ENCODE peak calls at places on chromosomes 12 and 14, in ten cellular contexts. J, C, Y, A, E, I, Z, B, N and F are unnamed samples.

GRCh38 chr12:94150483-94151225 is 2.3 kb downstream of the PLXNC1 start:
- DNase-seq in J (peak), C (no peak), Y (no peak), A (no peak), E (peak), I (no peak), Z (no peak), B (peak), N (no peak), F (peak)

GRCh38 chr14:68884031-68885030 is 91.5 kb upstream of the ZFP36L1 start:
- DNase-seq in J (no peak), C (peak), Y (peak), A (no peak), E (no peak), I (peak), Z (no peak), B (no peak), N (peak), F (no peak)

GRCh38 chr14:77882631-77883030 is 82.7 kb downstream of the ADCK1 start:
- DNase-seq in J (no peak), C (peak), Y (no peak), A (no peak), E (no peak), I (peak), Z (no peak), B (no peak), N (no peak), F (peak)

GRCh38 chr12:4862809-4863208 is 46.9 kb upstream of the KCNA1 start:
- DNase-seq in J (no peak), C (no peak), Y (no peak), A (no peak), E (no peak), I (no peak), Z (no peak), B (no peak), N (no peak), F (no peak)

GRCh38 chr14:96792003-96792402 is 5.2 kb upstream of the VRK1 start:
- DNase-seq in J (no peak), C (no peak), Y (peak), A (no peak), E (no peak), I (no peak), Z (no peak), B (no peak), N (no peak), F (no peak)

GRCh38 chr14:20679907-20680306 is 4.5 kb upstream of the RNASE4 start:
- DNase-seq in J (no peak), C (peak), Y (peak), A (peak), E (no peak), I (peak), Z (no peak), B (no peak), N (no peak), F (no peak)

GRCh38 chr14:25150934-25151790 is 101.2 kb upstream of the STXBP6 start:
- DNase-seq in J (peak), C (peak), Y (peak), A (no peak), E (no peak), I (peak), Z (no peak), B (no peak), N (peak), F (peak)

GRCh38 chr14:61872452-61872851 is 110.2 kb downstream of the SNAPC1 start:
- DNase-seq in J (no peak), C (no peak), Y (no peak), A (no peak), E (no peak), I (no peak), Z (no peak), B (peak), N (no peak), F (no peak)

GRCh38 chr14:51981218-51981854 is 8.0 kb upstream of the RTRAF start:
- DNase-seq in J (no peak), C (no peak), Y (no peak), A (no peak), E (no peak), I (no peak), Z (no peak), B (no peak), N (no peak), F (no peak)

GRCh38 chr14:104132981-104133380 is 5.4 kb upstream of the KIF26A start:
- DNase-seq in J (no peak), C (no peak), Y (no peak), A (no peak), E (peak), I (no peak), Z (no peak), B (no peak), N (no peak), F (no peak)

GRCh38 chr14:106490442-106490841 is 964.1 kb downstream of the TMEM121 start:
- DNase-seq in J (no peak), C (no peak), Y (no peak), A (no peak), E (no peak), I (no peak), Z (no peak), B (no peak), N (no peak), F (no peak)

GRCh38 chr14:23861666-23862065 is 91.9 kb upstream of the DHRS4 start:
- DNase-seq in J (no peak), C (no peak), Y (no peak), A (no peak), E (peak), I (peak), Z (no peak), B (no peak), N (no peak), F (no peak)

GRCh38 chr12:67721216-67721615 is 72.7 kb downstream of the DYRK2 start:
- DNase-seq in J (no peak), C (no peak), Y (no peak), A (no peak), E (peak), I (no peak), Z (no peak), B (no peak), N (no peak), F (no peak)

GRCh38 chr12:30795660-30796507 is 41.1 kb upstream of the CAPRIN2 start:
- DNase-seq in J (no peak), C (peak), Y (peak), A (no peak), E (peak), I (peak), Z (no peak), B (peak), N (no peak), F (no peak)